ENCODE peak calls at places on chromosomes 5 and 9, in seven cellular contexts. One of them, this sample, is unnamed.

GRCh38 chr9:78115073-78115472 is 83.5 kb upstream of the GNAQ start:
- DNase-seq in GM12878: no peak
- DNase-seq in OCI-LY7: peak; percentile 77
- DNase-seq in PC-3: peak; percentile 16
- DNase-seq in activated CD8-positive, alpha-beta T cell treated with anti-CD3 and anti-CD28 coated beads for 36 hours: no peak
- DNase-seq in mesothelial cell of epicardium: no peak
- DNase-seq in IMR-90: no peak
- DNase-seq in this sample: no peak

GRCh38 chr9:16138961-16139441 is 586.2 kb downstream of the CCDC171 start:
- DNase-seq in OCI-LY7: no peak
- DNase-seq in mesothelial cell of epicardium: no peak
- DNase-seq in GM12878: no peak
- DNase-seq in activated CD8-positive, alpha-beta T cell treated with anti-CD3 and anti-CD28 coated beads for 36 hours: no peak
- DNase-seq in IMR-90: peak; percentile 88
- DNase-seq in PC-3: peak; percentile 9
- DNase-seq in this sample: no peak

GRCh38 chr9:76868897-76869296 is 37.0 kb downstream of the PRUNE2 start:
- DNase-seq in OCI-LY7: no peak
- DNase-seq in GM12878: no peak
- DNase-seq in IMR-90: no peak
- DNase-seq in PC-3: no peak
- DNase-seq in activated CD8-positive, alpha-beta T cell treated with anti-CD3 and anti-CD28 coated beads for 36 hours: no peak
- DNase-seq in mesothelial cell of epicardium: no peak
- DNase-seq in this sample: no peak

GRCh38 chr5:108382784-108383358 is 973 bp upstream of the FBXL17 start:
- DNase-seq in IMR-90: peak; percentile 44
- DNase-seq in mesothelial cell of epicardium: no peak
- DNase-seq in activated CD8-positive, alpha-beta T cell treated with anti-CD3 and anti-CD28 coated beads for 36 hours: no peak
- DNase-seq in PC-3: no peak
- DNase-seq in GM12878: no peak
- DNase-seq in OCI-LY7: peak; percentile 52
- DNase-seq in this sample: no peak

GRCh38 chr9:14780251-14780650 is 57.7 kb upstream of the CER1 start:
- DNase-seq in mesothelial cell of epicardium: no peak
- DNase-seq in OCI-LY7: no peak
- DNase-seq in PC-3: no peak
- DNase-seq in activated CD8-positive, alpha-beta T cell treated with anti-CD3 and anti-CD28 coated beads for 36 hours: no peak
- DNase-seq in GM12878: no peak
- DNase-seq in IMR-90: no peak
- DNase-seq in this sample: no peak

GRCh38 chr5:168111433-168111832 is 180.0 kb upstream of the WWC1 start:
- DNase-seq in activated CD8-positive, alpha-beta T cell treated with anti-CD3 and anti-CD28 coated beads for 36 hours: no peak
- DNase-seq in mesothelial cell of epicardium: no peak
- DNase-seq in IMR-90: no peak
- DNase-seq in GM12878: no peak
- DNase-seq in OCI-LY7: no peak
- DNase-seq in PC-3: no peak
- DNase-seq in this sample: no peak

GRCh38 chr5:112735702-112736101 is 2.0 kb upstream of the APC start:
- DNase-seq in OCI-LY7: no peak
- DNase-seq in GM12878: no peak
- DNase-seq in IMR-90: peak; percentile 75
- DNase-seq in mesothelial cell of epicardium: no peak
- DNase-seq in PC-3: peak; percentile 87
- DNase-seq in activated CD8-positive, alpha-beta T cell treated with anti-CD3 and anti-CD28 coated beads for 36 hours: no peak
- DNase-seq in this sample: no peak

GRCh38 chr5:1366514-1366913 is 21.6 kb upstream of the CLPTM1L start:
- DNase-seq in IMR-90: no peak
- DNase-seq in activated CD8-positive, alpha-beta T cell treated with anti-CD3 and anti-CD28 coated beads for 36 hours: no peak
- DNase-seq in PC-3: no peak
- DNase-seq in GM12878: peak; percentile 40
- DNase-seq in OCI-LY7: peak; percentile 82
- DNase-seq in mesothelial cell of epicardium: no peak
- DNase-seq in this sample: no peak

GRCh38 chr9:126504086-126504976 is 109.4 kb upstream of the LMX1B start:
- DNase-seq in mesothelial cell of epicardium: peak; percentile 11
- DNase-seq in IMR-90: no peak
- DNase-seq in OCI-LY7: no peak
- DNase-seq in GM12878: no peak
- DNase-seq in activated CD8-positive, alpha-beta T cell treated with anti-CD3 and anti-CD28 coated beads for 36 hours: no peak
- DNase-seq in PC-3: no peak
- DNase-seq in this sample: no peak

GRCh38 chr5:65041296-65042158 is 272.8 kb downstream of the CWC27 start:
- DNase-seq in mesothelial cell of epicardium: no peak
- DNase-seq in IMR-90: peak; percentile 61
- DNase-seq in PC-3: peak; percentile 46
- DNase-seq in OCI-LY7: no peak
- DNase-seq in activated CD8-positive, alpha-beta T cell treated with anti-CD3 and anti-CD28 coated beads for 36 hours: no peak
- DNase-seq in GM12878: no peak
- DNase-seq in this sample: no peak

GRCh38 chr5:137199966-137200365 is 299.2 kb downstream of the SPOCK1 start:
- DNase-seq in activated CD8-positive, alpha-beta T cell treated with anti-CD3 and anti-CD28 coated beads for 36 hours: no peak
- DNase-seq in GM12878: no peak
- DNase-seq in PC-3: peak; percentile 44
- DNase-seq in mesothelial cell of epicardium: no peak
- DNase-seq in IMR-90: peak; percentile 60
- DNase-seq in OCI-LY7: no peak
- DNase-seq in this sample: no peak

GRCh38 chr5:6812800-6813731 is 99.8 kb downstream of the TENT4A start:
- DNase-seq in IMR-90: peak; percentile 16
- DNase-seq in OCI-LY7: no peak
- DNase-seq in PC-3: no peak
- DNase-seq in GM12878: no peak
- DNase-seq in activated CD8-positive, alpha-beta T cell treated with anti-CD3 and anti-CD28 coated beads for 36 hours: no peak
- DNase-seq in mesothelial cell of epicardium: no peak
- DNase-seq in this sample: no peak

GRCh38 chr5:124906339-124907097 is 160.1 kb upstream of the ZNF608 start:
- DNase-seq in PC-3: peak; percentile 27
- DNase-seq in mesothelial cell of epicardium: no peak
- DNase-seq in GM12878: no peak
- DNase-seq in OCI-LY7: peak; percentile 42
- DNase-seq in activated CD8-positive, alpha-beta T cell treated with anti-CD3 and anti-CD28 coated beads for 36 hours: no peak
- DNase-seq in IMR-90: peak; percentile 79
- DNase-seq in this sample: no peak

GRCh38 chr9:76394023-76394895 is at the start of gene RFK:
- DNase-seq in IMR-90: peak; percentile 93
- DNase-seq in mesothelial cell of epicardium: peak; percentile 92
- DNase-seq in PC-3: peak; percentile 81
- DNase-seq in GM12878: peak; percentile 48
- DNase-seq in activated CD8-positive, alpha-beta T cell treated with anti-CD3 and anti-CD28 coated beads for 36 hours: peak; percentile 92
- DNase-seq in OCI-LY7: peak; percentile 93
- DNase-seq in this sample: peak; percentile 59

GRCh38 chr5:169631360-169631759 is 5.7 kb upstream of the DOCK2 start:
- DNase-seq in activated CD8-positive, alpha-beta T cell treated with anti-CD3 and anti-CD28 coated beads for 36 hours: no peak
- DNase-seq in mesothelial cell of epicardium: no peak
- DNase-seq in IMR-90: peak; percentile 65
- DNase-seq in OCI-LY7: no peak
- DNase-seq in GM12878: no peak
- DNase-seq in PC-3: no peak
- DNase-seq in this sample: no peak

GRCh38 chr5:139812323-139812722 is 16.7 kb downstream of the PSD2 start:
- DNase-seq in IMR-90: no peak
- DNase-seq in GM12878: no peak
- DNase-seq in activated CD8-positive, alpha-beta T cell treated with anti-CD3 and anti-CD28 coated beads for 36 hours: no peak
- DNase-seq in PC-3: no peak
- DNase-seq in OCI-LY7: no peak
- DNase-seq in mesothelial cell of epicardium: no peak
- DNase-seq in this sample: no peak

GRCh38 chr9:27204578-27204977 is 92.4 kb downstream of the EQTN start:
- DNase-seq in activated CD8-positive, alpha-beta T cell treated with anti-CD3 and anti-CD28 coated beads for 36 hours: no peak
- DNase-seq in PC-3: peak; percentile 43
- DNase-seq in GM12878: no peak
- DNase-seq in IMR-90: peak; percentile 54
- DNase-seq in OCI-LY7: no peak
- DNase-seq in mesothelial cell of epicardium: no peak
- DNase-seq in this sample: no peak

GRCh38 chr5:159257007-159257406 is 6.1 kb upstream of the UBLCP1 start:
- DNase-seq in mesothelial cell of epicardium: no peak
- DNase-seq in IMR-90: no peak
- DNase-seq in activated CD8-positive, alpha-beta T cell treated with anti-CD3 and anti-CD28 coated beads for 36 hours: no peak
- DNase-seq in GM12878: no peak
- DNase-seq in OCI-LY7: no peak
- DNase-seq in PC-3: peak; percentile 2
- DNase-seq in this sample: no peak

GRCh38 chr5:5340206-5340729 is 82.2 kb upstream of the ICE1 start:
- DNase-seq in GM12878: no peak
- DNase-seq in IMR-90: peak; percentile 83
- DNase-seq in activated CD8-positive, alpha-beta T cell treated with anti-CD3 and anti-CD28 coated beads for 36 hours: no peak
- DNase-seq in OCI-LY7: no peak
- DNase-seq in mesothelial cell of epicardium: no peak
- DNase-seq in PC-3: peak; percentile 95
- DNase-seq in this sample: no peak

GRCh38 chr9:125649315-125649714 is 57.7 kb downstream of the MAPKAP1 start:
- DNase-seq in PC-3: peak; percentile 85
- DNase-seq in GM12878: no peak
- DNase-seq in mesothelial cell of epicardium: no peak
- DNase-seq in OCI-LY7: no peak
- DNase-seq in activated CD8-positive, alpha-beta T cell treated with anti-CD3 and anti-CD28 coated beads for 36 hours: peak; percentile 30
- DNase-seq in IMR-90: peak; percentile 86
- DNase-seq in this sample: no peak

DNA sequence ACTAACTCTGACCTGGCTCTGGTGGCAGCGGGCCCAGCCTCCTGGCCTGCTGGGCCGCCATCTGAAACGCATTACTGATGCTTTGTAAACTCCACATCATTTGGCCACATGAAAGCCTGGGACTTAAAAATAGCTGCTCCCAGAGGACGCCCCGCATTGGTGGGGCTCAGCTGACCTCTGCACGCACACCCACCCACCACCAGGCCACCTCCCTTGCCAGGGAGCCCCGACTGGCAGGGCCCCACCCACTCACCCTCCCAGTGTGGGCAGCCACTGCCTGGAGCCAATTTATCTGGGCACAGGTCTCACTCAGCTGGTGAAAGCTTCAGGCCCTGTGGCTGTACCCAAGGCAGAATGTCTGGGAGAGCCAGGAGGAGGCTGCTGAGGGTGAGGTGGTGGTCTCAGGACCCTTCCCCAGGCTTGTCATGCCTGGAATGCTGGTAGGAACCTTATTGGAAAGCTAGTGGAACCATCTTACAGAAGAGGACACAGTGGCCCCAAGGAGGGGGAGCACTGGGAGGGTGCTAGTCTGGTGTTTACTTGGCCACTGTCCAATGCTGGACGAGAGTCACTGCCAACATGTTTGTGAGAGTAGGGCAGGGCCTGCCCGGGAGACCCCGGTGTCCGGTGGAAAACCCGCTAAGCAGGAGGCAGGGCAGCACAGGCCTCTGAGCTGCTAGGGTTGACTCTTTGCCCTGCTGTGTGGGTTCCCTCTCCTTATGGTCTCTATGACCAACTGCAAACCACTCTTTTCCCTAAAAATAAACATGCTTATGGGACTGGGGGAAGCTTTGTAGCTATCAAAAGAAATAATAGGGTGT is 10.9 kb downstream of the TCF7 start:
- DNase-seq in IMR-90: peak; percentile 96
- DNase-seq in OCI-LY7: no peak
- DNase-seq in mesothelial cell of epicardium: no peak
- DNase-seq in GM12878: no peak
- DNase-seq in activated CD8-positive, alpha-beta T cell treated with anti-CD3 and anti-CD28 coated beads for 36 hours: peak; percentile 59
- DNase-seq in PC-3: peak; percentile 91
- DNase-seq in this sample: no peak
- TF ChIP-seq CTCF in IMR-90: no peak
- TF ChIP-seq CTCF in OCI-LY7: no peak
- TF ChIP-seq CTCF in mesothelial cell of epicardium: no peak
- TF ChIP-seq CTCF in GM12878: no peak
- TF ChIP-seq CTCF in activated CD8-positive, alpha-beta T cell treated with anti-CD3 and anti-CD28 coated beads for 36 hours: no peak
- TF ChIP-seq CTCF in PC-3: no peak
- TF ChIP-seq CTCF in this sample: no peak

GRCh38 chr5:129053438-129053837 is 41.1 kb upstream of the ISOC1 start:
- DNase-seq in mesothelial cell of epicardium: no peak
- DNase-seq in activated CD8-positive, alpha-beta T cell treated with anti-CD3 and anti-CD28 coated beads for 36 hours: no peak
- DNase-seq in IMR-90: no peak
- DNase-seq in GM12878: no peak
- DNase-seq in OCI-LY7: no peak
- DNase-seq in PC-3: no peak
- DNase-seq in this sample: no peak
- TF ChIP-seq CTCF in mesothelial cell of epicardium: no peak
- TF ChIP-seq CTCF in activated CD8-positive, alpha-beta T cell treated with anti-CD3 and anti-CD28 coated beads for 36 hours: no peak
- TF ChIP-seq CTCF in IMR-90: no peak
- TF ChIP-seq CTCF in GM12878: no peak
- TF ChIP-seq CTCF in OCI-LY7: no peak
- TF ChIP-seq CTCF in PC-3: peak; percentile 23
- TF ChIP-seq CTCF in this sample: no peak

DNA sequence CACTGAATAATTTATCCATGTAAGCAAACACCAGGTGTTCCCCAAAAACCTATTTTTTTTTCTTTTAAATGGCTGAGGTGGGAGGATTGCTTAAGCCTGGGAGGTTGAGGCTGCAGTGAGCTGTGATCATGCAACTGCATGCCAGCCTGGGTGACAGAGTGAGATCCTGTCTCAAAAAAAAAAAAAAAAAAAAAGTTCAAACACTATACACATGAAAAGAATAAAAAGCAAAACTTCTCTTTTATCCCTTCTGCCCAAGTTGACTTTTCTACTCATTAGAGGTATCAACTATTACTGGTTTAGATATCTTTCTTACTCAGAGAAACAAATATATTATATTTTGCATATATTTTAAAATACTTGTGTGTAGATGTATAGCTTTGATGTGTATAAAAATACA is 17.8 kb downstream of the DCTN4 start:
- DNase-seq in mesothelial cell of epicardium: no peak
- DNase-seq in IMR-90: no peak
- DNase-seq in activated CD8-positive, alpha-beta T cell treated with anti-CD3 and anti-CD28 coated beads for 36 hours: no peak
- DNase-seq in GM12878: no peak
- DNase-seq in OCI-LY7: no peak
- DNase-seq in PC-3: no peak
- DNase-seq in this sample: no peak
- TF ChIP-seq CTCF in mesothelial cell of epicardium: no peak
- TF ChIP-seq CTCF in IMR-90: no peak
- TF ChIP-seq CTCF in activated CD8-positive, alpha-beta T cell treated with anti-CD3 and anti-CD28 coated beads for 36 hours: no peak
- TF ChIP-seq CTCF in GM12878: no peak
- TF ChIP-seq CTCF in OCI-LY7: no peak
- TF ChIP-seq CTCF in PC-3: no peak
- TF ChIP-seq CTCF in this sample: no peak

GRCh38 chr5:154575869-154576806 is 98.1 kb upstream of the HAND1 start:
- DNase-seq in OCI-LY7: peak; percentile 79
- DNase-seq in GM12878: peak; percentile 66
- DNase-seq in PC-3: peak; percentile 18
- DNase-seq in mesothelial cell of epicardium: no peak
- DNase-seq in activated CD8-positive, alpha-beta T cell treated with anti-CD3 and anti-CD28 coated beads for 36 hours: no peak
- DNase-seq in IMR-90: no peak
- DNase-seq in this sample: peak; percentile 64
- TF ChIP-seq CTCF in OCI-LY7: peak; percentile 79
- TF ChIP-seq CTCF in GM12878: peak; percentile 67
- TF ChIP-seq CTCF in PC-3: peak; percentile 43
- TF ChIP-seq CTCF in mesothelial cell of epicardium: no peak
- TF ChIP-seq CTCF in activated CD8-positive, alpha-beta T cell treated with anti-CD3 and anti-CD28 coated beads for 36 hours: no peak
- TF ChIP-seq CTCF in IMR-90: no peak
- TF ChIP-seq CTCF in this sample: peak; percentile 53

GRCh38 chr5:25544652-25545249 is 900.0 kb upstream of the CDH10 start:
- DNase-seq in OCI-LY7: peak; percentile 20
- DNase-seq in activated CD8-positive, alpha-beta T cell treated with anti-CD3 and anti-CD28 coated beads for 36 hours: peak; percentile 7
- DNase-seq in GM12878: peak; percentile 13
- DNase-seq in IMR-90: no peak
- DNase-seq in mesothelial cell of epicardium: no peak
- DNase-seq in PC-3: peak; percentile 80
- DNase-seq in this sample: no peak
- TF ChIP-seq CTCF in OCI-LY7: peak; percentile 79
- TF ChIP-seq CTCF in activated CD8-positive, alpha-beta T cell treated with anti-CD3 and anti-CD28 coated beads for 36 hours: peak; percentile 29
- TF ChIP-seq CTCF in GM12878: peak; percentile 48
- TF ChIP-seq CTCF in IMR-90: no peak
- TF ChIP-seq CTCF in mesothelial cell of epicardium: peak; percentile 21
- TF ChIP-seq CTCF in PC-3: peak; percentile 90
- TF ChIP-seq CTCF in this sample: peak; percentile 45

GRCh38 chr5:170691623-170692022 is 91.9 kb upstream of the GABRP start:
- DNase-seq in IMR-90: no peak
- DNase-seq in PC-3: no peak
- DNase-seq in activated CD8-positive, alpha-beta T cell treated with anti-CD3 and anti-CD28 coated beads for 36 hours: no peak
- DNase-seq in GM12878: no peak
- DNase-seq in mesothelial cell of epicardium: no peak
- DNase-seq in OCI-LY7: no peak
- DNase-seq in this sample: no peak
- TF ChIP-seq CTCF in IMR-90: no peak
- TF ChIP-seq CTCF in PC-3: no peak
- TF ChIP-seq CTCF in activated CD8-positive, alpha-beta T cell treated with anti-CD3 and anti-CD28 coated beads for 36 hours: no peak
- TF ChIP-seq CTCF in GM12878: no peak
- TF ChIP-seq CTCF in mesothelial cell of epicardium: no peak
- TF ChIP-seq CTCF in OCI-LY7: no peak
- TF ChIP-seq CTCF in this sample: no peak

This sample was measured in GM12864.